ENCODE peak calls at places on chromosomes 12 and 14, in ten cellular contexts. Q is right lobe of liver, J is fibroblast of lung, B is HFF-Myc, O is AG10803, D is cardiac fibroblast, N is IMR-90, R is heart left ventricle, K is hepatocyte, U is lower leg skin. S is an unnamed sample.

GRCh38 chr14:95314609-95315008 is 5.1 kb downstream of the CLMN start:
- DNase-seq in Q (peak), J (peak), B (no peak), O (no peak), D (peak), N (no peak), R (no peak), K (peak), U (no peak), S (peak)

GRCh38 chr12:52264435-52264825 is 10.0 kb upstream of the KRT86 start:
- DNase-seq in Q (no peak), J (peak), B (no peak), O (no peak), D (no peak), N (no peak), R (no peak), K (no peak), U (no peak), S (no peak)

GRCh38 chr14:99968931-99969330 is 96.3 kb upstream of the EVL start:
- DNase-seq in Q (no peak), J (no peak), B (peak), O (peak), D (peak), N (peak), R (no peak), K (no peak), U (no peak), S (peak)

GRCh38 chr12:121792607-121793500 is 634 bp downstream of the RHOF start:
- DNase-seq in Q (peak), J (no peak), B (no peak), O (no peak), D (no peak), N (no peak), R (no peak), K (peak), U (no peak), S (no peak)

GRCh38 chr14:52262600-52262999 is 4.9 kb upstream of the PTGDR start:
- DNase-seq in Q (no peak), J (no peak), B (no peak), O (no peak), D (no peak), N (no peak), R (no peak), K (no peak), U (no peak), S (no peak)

GRCh38 chr12:31662176-31662849 is 2.8 kb downstream of the ETFBKMT start:
- DNase-seq in Q (no peak), J (no peak), B (no peak), O (no peak), D (no peak), N (no peak), R (no peak), K (no peak), U (no peak), S (no peak)

GRCh38 chr12:28622416-28622815 is 432.2 kb downstream of the CCDC91 start:
- DNase-seq in Q (no peak), J (peak), B (peak), O (peak), D (peak), N (peak), R (no peak), K (no peak), U (no peak), S (peak)

GRCh38 chr14:74543771-74544170 is 50.2 kb downstream of the ISCA2 start:
- DNase-seq in Q (no peak), J (no peak), B (no peak), O (no peak), D (no peak), N (no peak), R (no peak), K (no peak), U (no peak), S (no peak)

GRCh38 chr14:101494826-101495225 is 66.5 kb upstream of the DIO3 start:
- DNase-seq in Q (no peak), J (no peak), B (no peak), O (no peak), D (no peak), N (no peak), R (peak), K (no peak), U (no peak), S (no peak)

GRCh38 chr12:121926874-121927706 is 8.7 kb downstream of the CFAP251 start:
- DNase-seq in Q (no peak), J (no peak), B (no peak), O (no peak), D (no peak), N (no peak), R (no peak), K (no peak), U (no peak), S (no peak)

GRCh38 chr12:46944771-46945170 is 119.0 kb upstream of the SLC38A4 start:
- DNase-seq in Q (no peak), J (no peak), B (no peak), O (no peak), D (no peak), N (no peak), R (no peak), K (no peak), U (no peak), S (peak)

GRCh38 chr12:54593135-54593534 is 4.7 kb upstream of the PPP1R1A start:
- DNase-seq in Q (no peak), J (no peak), B (no peak), O (no peak), D (no peak), N (no peak), R (no peak), K (peak), U (no peak), S (peak)

GRCh38 chr14:24695265-24696241 is 61.6 kb upstream of the GZMB start:
- DNase-seq in Q (no peak), J (no peak), B (no peak), O (no peak), D (no peak), N (no peak), R (no peak), K (no peak), U (no peak), S (no peak)

GRCh38 chr12:68065687-68066086 is 76.4 kb downstream of the IFNG-AS1 start:
- DNase-seq in Q (no peak), J (no peak), B (no peak), O (no peak), D (no peak), N (no peak), R (no peak), K (no peak), U (no peak), S (no peak)

GRCh38 chr12:19191089-19191488 is 61.6 kb downstream of the PLEKHA5 start:
- DNase-seq in Q (no peak), J (no peak), B (no peak), O (no peak), D (no peak), N (no peak), R (no peak), K (no peak), U (no peak), S (no peak)

GRCh38 chr12:19190292-19191031 is 60.9 kb downstream of the PLEKHA5 start:
- DNase-seq in Q (no peak), J (peak), B (no peak), O (peak), D (peak), N (peak), R (no peak), K (no peak), U (no peak), S (peak)

GRCh38 chr12:19186722-19187661 is 57.5 kb downstream of the PLEKHA5 start:
- DNase-seq in Q (no peak), J (peak), B (peak), O (peak), D (peak), N (peak), R (no peak), K (peak), U (no peak), S (peak)

GRCh38 chr12:19191563-19191962 is 62.0 kb downstream of the PLEKHA5 start:
- DNase-seq in Q (no peak), J (no peak), B (no peak), O (no peak), D (no peak), N (no peak), R (no peak), K (no peak), U (no peak), S (no peak)

DNA sequence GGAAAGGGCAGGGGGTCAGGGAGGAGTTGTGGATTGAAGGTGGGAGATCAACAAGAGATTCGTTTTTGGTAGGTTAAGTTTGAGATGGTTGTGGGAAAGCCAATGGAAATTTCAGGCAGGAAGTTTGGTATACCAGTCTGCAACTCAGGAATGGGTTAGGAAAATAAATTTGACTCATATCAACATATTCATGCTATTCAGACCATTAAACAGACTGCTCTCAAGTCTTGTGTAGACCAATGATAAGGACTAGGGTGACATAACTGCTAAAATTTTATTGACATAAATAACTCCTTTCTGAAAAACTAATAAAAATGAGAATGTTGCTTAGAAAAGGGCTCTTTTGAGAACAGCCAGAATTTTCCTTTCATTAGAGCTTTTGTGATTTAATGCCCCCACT is 60.0 kb downstream of the PLEKHA5 start:
- DNase-seq in Q (no peak), J (no peak), B (no peak), O (no peak), D (no peak), N (peak), R (no peak), K (no peak), U (no peak), S (no peak)
- H3K4me3 ChIP-seq in Q (no peak), J (no peak), B (no peak), O (no peak), D (no peak), N (no peak), R (no peak), K (no peak), U (no peak), S (no peak)

DNA sequence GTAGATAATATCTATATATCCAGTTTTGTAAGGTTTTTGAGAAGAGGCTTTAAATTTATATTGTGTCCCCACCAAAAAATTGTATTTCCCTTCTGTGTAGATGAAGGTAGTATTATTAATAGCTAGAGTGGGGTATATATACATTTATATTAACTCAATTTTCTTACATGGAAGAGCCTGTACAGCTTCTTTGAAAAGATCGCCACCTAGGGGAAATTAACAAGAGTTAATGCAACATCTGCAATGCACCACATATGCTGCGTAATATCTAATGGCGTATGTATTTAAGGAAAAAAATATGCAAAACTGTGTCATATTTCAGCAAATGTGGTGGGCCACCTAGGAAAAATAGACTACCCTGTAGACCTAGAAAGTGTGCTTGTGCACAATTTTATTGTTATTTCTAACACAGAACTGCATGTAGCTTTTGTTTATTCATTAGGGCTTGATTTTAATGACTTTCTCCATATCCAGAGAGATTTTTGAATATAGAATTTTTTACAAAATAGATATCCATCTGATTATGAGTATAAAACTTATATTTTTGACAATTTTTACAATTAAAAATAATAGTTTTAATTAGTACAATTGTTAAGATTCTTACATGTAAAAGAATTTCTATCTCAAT is 14.0 kb downstream of the CCER1 start:
- DNase-seq in Q (no peak), J (peak), B (no peak), O (peak), D (peak), N (peak), R (no peak), K (peak), U (no peak), S (peak)
- TF ChIP-seq CTCF in Q (peak), J (peak), B (peak), O (peak), D (peak), N (peak), R (peak), K (peak), U (no peak), S (peak)

GRCh38 chr14:69614592-69614991 is 3.2 kb downstream of the SUSD6 start:
- DNase-seq in Q (peak), J (no peak), B (no peak), O (no peak), D (no peak), N (no peak), R (peak), K (no peak), U (peak), S (no peak)
- H3K4me3 ChIP-seq in Q (no peak), J (peak), B (no peak), O (no peak), D (peak), N (no peak), R (peak), K (no peak), U (no peak), S (no peak)

GRCh38 chr12:7130791-7131501 is 775 bp downstream of the CLSTN3 start:
- DNase-seq in Q (peak), J (peak), B (no peak), O (peak), D (peak), N (peak), R (peak), K (peak), U (no peak), S (peak)
- TF ChIP-seq CTCF in Q (no peak), J (no peak), B (no peak), O (no peak), D (peak), N (no peak), R (no peak), K (no peak), U (no peak), S (no peak)

GRCh38 chr12:1605129-1606020 is 11.0 kb upstream of the FBXL14 start:
- DNase-seq in Q (peak), J (peak), B (no peak), O (peak), D (peak), N (peak), R (peak), K (peak), U (peak), S (peak)
- H3K4me3 ChIP-seq in Q (peak), J (peak), B (peak), O (peak), D (peak), N (peak), R (peak), K (peak), U (peak), S (peak)

GRCh38 chr14:104801284-104802119 is 601 bp downstream of the ZBTB42 start:
- DNase-seq in Q (no peak), J (no peak), B (no peak), O (no peak), D (no peak), N (no peak), R (no peak), K (peak), U (no peak), S (no peak)

GRCh38 chr14:104799239-104799599 is 1.7 kb upstream of the ZBTB42 start:
- DNase-seq in Q (no peak), J (no peak), B (no peak), O (no peak), D (no peak), N (no peak), R (no peak), K (no peak), U (no peak), S (no peak)

GRCh38 chr14:104802120-104802912 is 1.4 kb downstream of the ZBTB42 start:
- DNase-seq in Q (peak), J (no peak), B (no peak), O (no peak), D (no peak), N (no peak), R (no peak), K (no peak), U (no peak), S (no peak)

GRCh38 chr14:104799657-104800599 is 973 bp upstream of the ZBTB42 start:
- DNase-seq in Q (peak), J (peak), B (no peak), O (peak), D (peak), N (peak), R (peak), K (peak), U (peak), S (peak)

DNA sequence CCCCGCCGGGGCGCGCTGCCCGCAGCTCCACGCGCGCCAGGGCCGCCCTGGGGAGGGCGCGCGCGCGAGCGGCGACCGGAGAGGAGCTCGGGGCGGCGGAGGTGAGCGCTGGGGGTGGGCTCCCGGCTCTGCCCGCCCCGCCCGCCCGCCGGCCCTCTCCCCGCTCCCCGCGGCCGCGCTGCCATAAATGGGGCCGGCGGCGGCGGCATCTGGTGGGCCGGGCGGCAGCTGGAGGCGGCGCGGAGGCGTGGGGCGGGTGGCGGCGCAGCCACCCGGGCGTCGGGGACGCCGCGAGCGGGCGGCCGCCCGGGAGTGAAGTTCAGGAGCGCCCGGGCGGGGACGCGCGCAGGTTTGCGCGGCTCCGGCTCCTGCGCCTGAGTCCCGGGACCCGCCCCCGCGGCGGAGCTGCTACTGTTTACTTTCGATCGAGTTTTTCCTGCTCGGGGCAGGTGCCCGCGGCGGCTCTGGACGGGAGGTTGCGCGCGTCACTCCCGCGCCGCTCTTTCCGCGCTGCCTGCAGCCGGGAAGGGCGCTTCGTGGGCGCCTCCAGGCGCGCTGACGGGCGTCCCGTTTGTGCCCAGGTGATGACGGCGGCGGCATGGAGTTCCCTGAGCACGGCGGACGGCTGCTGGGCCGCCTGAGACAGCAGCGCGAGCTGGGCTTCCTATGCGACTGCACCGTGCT is at the start of gene ZBTB42:
- DNase-seq in Q (peak), J (peak), B (no peak), O (peak), D (peak), N (peak), R (peak), K (peak), U (no peak), S (no peak)
- TF ChIP-seq CTCF in Q (no peak), J (no peak), B (no peak), O (no peak), D (no peak), N (no peak), R (no peak), K (no peak), U (no peak), S (no peak)

DNA sequence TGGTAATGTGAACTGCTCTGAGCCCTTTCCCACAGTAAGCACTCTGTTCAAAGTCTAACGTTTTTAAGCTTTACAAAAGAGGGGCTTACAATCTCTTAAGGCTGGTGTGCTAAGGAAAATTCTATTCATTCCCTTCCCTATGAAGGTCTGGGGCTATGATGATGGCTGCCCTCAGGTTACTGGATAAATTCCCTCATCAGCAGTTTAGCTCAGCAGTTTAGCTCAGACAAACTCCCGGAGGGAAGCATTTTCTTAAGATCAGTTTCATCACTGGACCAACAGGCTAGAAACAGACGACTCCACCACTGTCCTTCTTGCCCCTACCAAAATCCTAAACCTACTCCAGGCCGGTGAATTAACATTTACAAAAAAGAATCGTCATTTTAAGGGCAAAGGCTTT is 19.1 kb downstream of the ERP29 start:
- DNase-seq in Q (no peak), J (no peak), B (no peak), O (no peak), D (no peak), N (no peak), R (no peak), K (no peak), U (no peak), S (no peak)
- H3K4me3 ChIP-seq in Q (no peak), J (no peak), B (no peak), O (no peak), D (no peak), N (no peak), R (no peak), K (no peak), U (no peak), S (no peak)

GRCh38 chr14:58944957-58945356 is 243.5 kb upstream of the DAAM1 start:
- DNase-seq in Q (no peak), J (no peak), B (no peak), O (no peak), D (no peak), N (no peak), R (no peak), K (no peak), U (no peak), S (no peak)

GRCh38 chr14:58947156-58947555 is 241.3 kb upstream of the DAAM1 start:
- DNase-seq in Q (no peak), J (no peak), B (no peak), O (no peak), D (no peak), N (no peak), R (no peak), K (no peak), U (no peak), S (no peak)

GRCh38 chr14:58944226-58944769 is 244.2 kb upstream of the DAAM1 start:
- DNase-seq in Q (no peak), J (no peak), B (peak), O (peak), D (no peak), N (no peak), R (no peak), K (peak), U (no peak), S (no peak)

GRCh38 chr14:58950555-58950954 is 237.9 kb upstream of the DAAM1 start:
- DNase-seq in Q (no peak), J (no peak), B (no peak), O (no peak), D (no peak), N (no peak), R (no peak), K (no peak), U (no peak), S (no peak)

DNA sequence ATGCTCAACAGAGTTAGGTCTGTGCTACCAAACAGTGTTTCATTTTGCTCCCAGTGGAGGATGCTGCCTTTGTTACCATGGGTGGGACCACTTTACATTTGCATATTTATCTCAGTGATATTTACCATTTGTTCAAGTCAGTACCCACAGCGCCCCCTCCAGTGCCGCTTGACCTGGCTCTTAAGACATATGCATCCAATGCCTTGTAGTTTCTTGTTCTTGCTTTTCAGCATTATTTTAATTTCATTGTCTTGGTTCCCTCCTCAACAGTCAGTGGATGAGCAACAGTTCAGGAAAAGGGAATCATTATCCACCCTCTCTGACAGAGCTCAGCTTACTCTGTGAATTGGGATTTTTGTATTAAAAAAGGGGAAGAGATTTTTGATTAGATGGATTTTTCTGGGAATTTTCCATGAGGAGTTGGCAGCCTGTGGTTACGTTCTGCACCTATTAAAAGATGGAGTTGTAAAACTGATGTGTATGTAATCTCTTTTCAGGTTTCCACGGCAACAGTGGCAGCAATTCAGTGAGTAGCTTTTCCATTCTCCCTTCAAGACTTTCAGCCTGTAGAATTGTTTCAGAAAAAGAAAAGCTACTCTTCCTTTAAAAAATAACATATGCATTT is 240.5 kb upstream of the DAAM1 start:
- DNase-seq in Q (no peak), J (peak), B (no peak), O (no peak), D (peak), N (no peak), R (no peak), K (peak), U (no peak), S (peak)
- TF ChIP-seq CTCF in Q (no peak), J (no peak), B (no peak), O (no peak), D (no peak), N (no peak), R (no peak), K (no peak), U (no peak), S (peak)